ENCODE peak calls at places on chromosomes 11 and 22, in nine cellular contexts. P, T, G, Y, F, M, X, C and E are unnamed samples.

GRCh38 chr11:126791991-126792390 is 208.6 kb downstream of the KIRREL3 start:
- DNase-seq in P (no peak), Y (no peak), X (no peak), T (no peak), F (no peak), G (no peak), C (no peak), M (no peak), E (no peak)

GRCh38 chr11:78295347-78295746 is 106.6 kb downstream of the USP35 start:
- DNase-seq in F (no peak), C (no peak), M (no peak), X (no peak), G (no peak), T (no peak), P (no peak), Y (no peak), E (no peak)

GRCh38 chr11:115924744-115925567 is 420.7 kb upstream of the CADM1 start:
- DNase-seq in Y (no peak), M (no peak), C (no peak), T (peak; percentile 67), P (no peak), F (no peak), G (no peak), X (no peak), E (no peak)

GRCh38 chr11:704799-705645 is 1.0 kb upstream of the EPS8L2 start:
- DNase-seq in M (no peak), G (no peak), P (peak; percentile 65), Y (no peak), F (no peak), X (no peak), C (no peak), T (no peak), E (no peak)

GRCh38 chr11:57116654-57117053 is 65.1 kb upstream of the LRRC55 start:
- DNase-seq in Y (peak; percentile 28), M (no peak), C (no peak), X (no peak), T (peak; percentile 18), F (no peak), G (no peak), P (no peak), E (peak; percentile 13)

GRCh38 chr11:19889531-19889930 is 176.9 kb downstream of the NAV2 start:
- DNase-seq in X (no peak), C (no peak), P (no peak), F (no peak), Y (no peak), M (no peak), T (no peak), G (no peak), E (no peak)

GRCh38 chr11:68445531-68446035 is 15.0 kb upstream of the PPP6R3 start:
- DNase-seq in T (no peak), C (no peak), P (no peak), X (no peak), F (no peak), M (no peak), G (no peak), Y (no peak), E (no peak)

GRCh38 chr11:47398011-47398410 is 10.4 kb upstream of the SLC39A13 start:
- DNase-seq in Y (no peak), C (no peak), X (no peak), M (no peak), P (no peak), T (no peak), F (no peak), G (no peak), E (no peak)

GRCh38 chr11:70841264-70841663 is 411.1 kb downstream of the SHANK2 start:
- DNase-seq in C (no peak), G (no peak), M (no peak), Y (no peak), T (no peak), X (no peak), P (no peak), F (no peak), E (no peak)

GRCh38 chr11:90803366-90803765 is 580.5 kb upstream of the CHORDC1 start:
- DNase-seq in F (no peak), M (no peak), P (no peak), T (no peak), G (no peak), X (no peak), C (no peak), Y (no peak), E (no peak)

GRCh38 chr11:112989198-112989597 is 28.0 kb downstream of the NCAM1 start:
- DNase-seq in T (no peak), P (no peak), G (no peak), Y (no peak), F (no peak), C (no peak), X (no peak), M (no peak), E (no peak)

GRCh38 chr22:44182591-44183588 is 2.2 kb downstream of the PARVG start:
- DNase-seq in P (no peak), T (no peak), M (no peak), F (peak; percentile 47), X (peak; percentile 90), C (peak; percentile 74), Y (no peak), G (peak; percentile 70), E (no peak)

GRCh38 chr22:39943366-39943765 is 16.8 kb upstream of the TMA7B start:
- DNase-seq in C (no peak), G (no peak), T (no peak), Y (peak; percentile 31), X (no peak), F (peak; percentile 57), M (no peak), P (no peak), E (no peak)

GRCh38 chr11:501683-502287 is 5.3 kb downstream of the RNH1 start:
- DNase-seq in F (no peak), C (no peak), Y (no peak), G (no peak), M (no peak), X (peak; percentile 70), T (no peak), P (no peak), E (no peak)

GRCh38 chr11:15607361-15608036 is 492.8 kb downstream of the INSC start:
- DNase-seq in F (no peak), Y (no peak), C (no peak), P (no peak), X (no peak), T (no peak), M (no peak), G (no peak), E (no peak)

GRCh38 chr11:5380740-5381342 is 2.8 kb upstream of the OR51M1 start:
- DNase-seq in M (no peak), T (peak; percentile 55), Y (peak; percentile 13), F (no peak), P (no peak), C (peak; percentile 6), X (no peak), G (peak; percentile 28), E (peak; percentile 24)

GRCh38 chr22:49203863-49204598 is 623.6 kb downstream of the BRD1 start:
- DNase-seq in Y (no peak), G (no peak), M (no peak), T (no peak), C (no peak), F (no peak), X (peak; percentile 70), P (no peak), E (no peak)

GRCh38 chr11:68958211-68958610 is 22.6 kb downstream of the MRGPRD start:
- DNase-seq in Y (no peak), C (no peak), G (no peak), F (no peak), M (no peak), P (no peak), X (no peak), T (no peak), E (no peak)

GRCh38 chr22:39682994-39683393 is 112.4 kb downstream of the CACNA1I start:
- DNase-seq in T (no peak), F (no peak), Y (no peak), M (no peak), P (no peak), C (no peak), X (no peak), G (no peak), E (no peak)

GRCh38 chr11:120120805-120121335 is 17.0 kb downstream of the TRIM29 start:
- DNase-seq in F (no peak), P (no peak), X (no peak), C (no peak), M (no peak), T (no peak), Y (no peak), G (no peak), E (no peak)